ENCODE peak calls at places on chromosomes 1 and 21, in five cellular contexts. Z is right cardiac atrium, V is bronchial epithelial cell, G is aorta, I is fibroblast of lung. C is an unnamed sample.

GRCh38 chr1:17012775-17013501 is 1.2 kb upstream of the ATP13A2 start:
- DNase-seq in V (no peak), G (no peak), Z (no peak), I (peak), C (no peak)

GRCh38 chr1:17774452-17774851 is 19.3 kb downstream of the ACTL8 start:
- DNase-seq in V (no peak), Z (peak), G (peak), I (no peak), C (no peak)

GRCh38 chr21:44485254-44485793 is 30.0 kb downstream of the LRRC3 start:
- DNase-seq in I (no peak), Z (peak), V (no peak), G (peak), C (no peak)

GRCh38 chr1:116435806-116436486 is 62.9 kb downstream of the ATP1A1 start:
- DNase-seq in V (no peak), I (no peak), Z (no peak), G (no peak), C (no peak)

GRCh38 chr1:216238844-216239243 is 184.4 kb downstream of the USH2A start:
- DNase-seq in V (no peak), I (no peak), G (no peak), Z (no peak), C (no peak)

GRCh38 chr1:145993618-145994390 is 2.6 kb downstream of the TXNIP start:
- DNase-seq in G (no peak), V (no peak), Z (no peak), I (no peak), C (no peak)

GRCh38 chr1:2921970-2922686 is 99.1 kb upstream of the ACTRT2 start:
- DNase-seq in I (no peak), V (no peak), G (no peak), Z (no peak), C (peak)

GRCh38 chr1:204503122-204503912 is 8.7 kb upstream of the PIK3C2B start:
- DNase-seq in Z (no peak), V (peak), I (peak), G (no peak), C (no peak)

GRCh38 chr1:226457307-226457712 is 49.4 kb upstream of the PARP1 start:
- DNase-seq in G (no peak), Z (no peak), I (no peak), V (no peak), C (no peak)

GRCh38 chr1:9612871-9613624 is 24.3 kb downstream of the TMEM201 start:
- DNase-seq in V (no peak), G (no peak), Z (peak), I (no peak), C (no peak)

GRCh38 chr1:32239335-32239734 is 7.7 kb upstream of the FAM167B start:
- DNase-seq in G (no peak), I (no peak), Z (no peak), V (no peak), C (no peak)

GRCh38 chr1:171438441-171438840 is 46.9 kb upstream of the PRRC2C start:
- DNase-seq in G (peak), I (peak), V (peak), Z (peak), C (no peak)

GRCh38 chr1:12338017-12338416 is 108.2 kb downstream of the VPS13D start:
- DNase-seq in Z (no peak), I (no peak), G (no peak), V (no peak), C (no peak)

GRCh38 chr21:34979383-34979782 is 69.7 kb downstream of the RUNX1 start:
- DNase-seq in V (no peak), I (peak), G (no peak), Z (no peak), C (no peak)

GRCh38 chr1:154837679-154838171 is 32.4 kb downstream of the KCNN3 start:
- DNase-seq in Z (peak), I (no peak), G (no peak), V (no peak), C (no peak)

DNA sequence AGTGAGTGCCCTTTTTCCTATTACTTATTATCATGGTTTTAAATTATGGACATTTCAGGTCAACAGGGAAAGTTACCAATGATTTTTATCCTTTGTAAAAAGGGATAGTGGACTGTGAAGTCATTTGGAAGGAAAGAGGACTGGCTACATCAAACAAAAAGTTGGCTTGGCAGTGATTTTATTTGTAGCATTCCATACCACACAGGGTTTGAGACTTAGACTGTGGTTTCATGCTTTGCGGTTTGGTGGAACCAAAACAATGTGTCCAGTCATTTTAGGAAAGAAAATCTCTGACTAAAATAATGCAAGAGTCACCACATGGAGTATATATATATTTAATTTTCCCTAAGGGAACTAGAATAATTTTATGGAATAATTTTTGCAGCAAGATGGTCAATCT is 239.5 kb downstream of the HMCN1 start:
- DNase-seq in V (peak), Z (no peak), G (no peak), I (peak), C (no peak)
- H3K4me3 ChIP-seq in V (no peak), Z (no peak), G (no peak), I (no peak), C (no peak)

DNA sequence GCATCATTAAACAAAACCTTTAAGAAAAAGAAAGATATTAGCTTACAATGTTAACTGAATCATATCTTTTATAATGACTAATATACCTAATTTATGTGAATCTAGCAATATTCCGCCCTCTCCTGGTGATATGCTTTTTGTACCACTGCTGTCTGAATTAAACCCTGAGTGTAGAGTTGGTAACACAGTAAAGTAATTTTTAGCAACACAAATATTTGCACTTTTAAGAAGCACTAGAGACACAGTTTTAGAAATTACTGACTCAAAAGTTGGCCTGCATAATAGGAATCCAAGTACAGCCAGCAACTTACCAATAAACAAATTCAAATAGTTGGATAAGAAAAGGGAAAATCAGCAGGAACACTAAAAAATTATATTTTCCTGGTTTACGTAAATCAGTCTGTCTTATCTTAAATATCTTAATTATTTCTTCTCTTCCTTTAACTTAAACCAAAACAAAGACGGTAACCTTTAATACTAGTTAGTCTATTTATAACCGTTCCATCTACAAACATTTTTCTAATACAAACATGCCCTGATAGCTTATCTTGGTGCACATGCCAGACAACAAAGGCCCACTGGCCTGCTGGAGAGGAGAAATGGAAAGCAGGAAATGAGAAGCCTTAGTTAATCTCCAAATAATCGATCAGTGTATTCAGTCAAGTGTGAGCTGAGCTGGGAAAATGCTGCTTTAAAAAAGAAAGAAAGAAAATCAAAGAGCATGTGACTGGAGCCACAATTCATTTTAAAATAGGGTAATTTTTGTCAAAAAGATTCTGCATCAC is 246.0 kb downstream of the RERE start:
- DNase-seq in G (no peak), I (peak), V (peak), Z (no peak), C (peak)
- H3K4me3 ChIP-seq in G (no peak), I (no peak), V (no peak), Z (peak), C (no peak)

GRCh38 chr21:16085436-16085835 is 355.7 kb downstream of the USP25 start:
- DNase-seq in V (peak), I (peak), G (no peak), Z (no peak), C (no peak)
- H3K4me3 ChIP-seq in V (no peak), I (no peak), G (no peak), Z (no peak), C (no peak)

GRCh38 chr1:113048064-113048463 is 24.9 kb upstream of the LRIG2 start:
- DNase-seq in Z (no peak), G (no peak), I (no peak), V (no peak), C (peak)
- H3K4me3 ChIP-seq in Z (no peak), G (no peak), I (no peak), V (no peak), C (no peak)

GRCh38 chr1:95583811-95584210 is 349.8 kb downstream of the RWDD3 start:
- DNase-seq in I (no peak), V (no peak), G (no peak), Z (no peak), C (no peak)
- H3K4me3 ChIP-seq in I (no peak), V (no peak), G (no peak), Z (no peak), C (no peak)